ENCODE peak calls at places on chromosomes 12 and 14, in four cellular contexts. One of them, this sample, is unnamed.

GRCh38 chr12:14774074-14774943 is 29.0 kb downstream of the WBP11 start:
- DNase-seq in H9: peak
- DNase-seq in spleen: peak
- DNase-seq in GM20000: peak
- DNase-seq in this sample: peak

GRCh38 chr12:50922820-50923219 is 29.5 kb upstream of the HIGD1C start:
- DNase-seq in H9: no peak
- DNase-seq in spleen: no peak
- DNase-seq in GM20000: no peak
- DNase-seq in this sample: no peak

GRCh38 chr12:6829532-6830220 is 1.5 kb downstream of the P3H3 start:
- DNase-seq in H9: peak
- DNase-seq in spleen: no peak
- DNase-seq in GM20000: no peak
- DNase-seq in this sample: no peak

GRCh38 chr12:54017845-54018607 is 9.2 kb downstream of the HOXC8 start:
- DNase-seq in H9: peak
- DNase-seq in spleen: peak
- DNase-seq in GM20000: peak
- DNase-seq in this sample: peak

GRCh38 chr12:1384910-1385309 is 209.5 kb downstream of the FBXL14 start:
- DNase-seq in H9: no peak
- DNase-seq in spleen: no peak
- DNase-seq in GM20000: no peak
- DNase-seq in this sample: no peak

GRCh38 chr12:22312336-22312735 is 22.2 kb downstream of the ST8SIA1 start:
- DNase-seq in H9: no peak
- DNase-seq in spleen: no peak
- DNase-seq in GM20000: no peak
- DNase-seq in this sample: no peak

GRCh38 chr12:43154498-43155045 is 397.4 kb downstream of the ADAMTS20 start:
- DNase-seq in H9: no peak
- DNase-seq in spleen: no peak
- DNase-seq in GM20000: no peak
- DNase-seq in this sample: no peak

GRCh38 chr14:81366259-81366658 is 33.9 kb downstream of the STON2 start:
- DNase-seq in H9: no peak
- DNase-seq in spleen: no peak
- DNase-seq in GM20000: no peak
- DNase-seq in this sample: no peak

GRCh38 chr12:20800160-20800559 is 10.3 kb upstream of the SLCO1B3 start:
- DNase-seq in H9: no peak
- DNase-seq in spleen: no peak
- DNase-seq in GM20000: no peak
- DNase-seq in this sample: no peak

GRCh38 chr12:52370906-52371608 is 3.8 kb upstream of the KRT85 start:
- DNase-seq in H9: no peak
- DNase-seq in spleen: peak
- DNase-seq in GM20000: no peak
- DNase-seq in this sample: no peak

GRCh38 chr12:45286621-45287020 is 70.7 kb downstream of the ANO6 start:
- DNase-seq in H9: no peak
- DNase-seq in spleen: no peak
- DNase-seq in GM20000: no peak
- DNase-seq in this sample: no peak

GRCh38 chr14:91573894-91574837 is 64.1 kb upstream of the PPP4R3A start:
- DNase-seq in H9: peak
- DNase-seq in spleen: peak
- DNase-seq in GM20000: peak
- DNase-seq in this sample: peak

GRCh38 chr12:13195848-13196301 is 651 bp upstream of the EMP1 start:
- DNase-seq in H9: no peak
- DNase-seq in spleen: no peak
- DNase-seq in GM20000: no peak
- DNase-seq in this sample: no peak

GRCh38 chr12:23253191-23253590 is 628.2 kb downstream of the ETNK1 start:
- DNase-seq in H9: no peak
- DNase-seq in spleen: no peak
- DNase-seq in GM20000: no peak
- DNase-seq in this sample: no peak

GRCh38 chr12:90333939-90334338 is 621.0 kb downstream of the CCER1 start:
- DNase-seq in H9: no peak
- DNase-seq in spleen: no peak
- DNase-seq in GM20000: no peak
- DNase-seq in this sample: no peak

GRCh38 chr12:101209319-101210302 is at the start of gene SLC5A8:
- DNase-seq in H9: peak
- DNase-seq in spleen: no peak
- DNase-seq in GM20000: no peak
- DNase-seq in this sample: peak

GRCh38 chr14:101575581-101575980 is 14.3 kb downstream of the DIO3 start:
- DNase-seq in H9: no peak
- DNase-seq in spleen: peak
- DNase-seq in GM20000: no peak
- DNase-seq in this sample: no peak

GRCh38 chr14:102215071-102215470 is 75.4 kb downstream of the WDR20 start:
- DNase-seq in H9: no peak
- DNase-seq in spleen: no peak
- DNase-seq in GM20000: no peak
- DNase-seq in this sample: no peak

GRCh38 chr12:3313655-3314305 is 177.2 kb upstream of the PRMT8 start:
- DNase-seq in H9: peak
- DNase-seq in spleen: no peak
- DNase-seq in GM20000: peak
- DNase-seq in this sample: peak
- TF ChIP-seq CTCF in H9: peak
- TF ChIP-seq CTCF in spleen: peak
- TF ChIP-seq CTCF in GM20000: no peak
- TF ChIP-seq CTCF in this sample: peak

GRCh38 chr12:131755305-131756113 is 44.6 kb downstream of the SFSWAP start:
- DNase-seq in H9: peak
- DNase-seq in spleen: peak
- DNase-seq in GM20000: peak
- DNase-seq in this sample: no peak
- TF ChIP-seq CTCF in H9: peak
- TF ChIP-seq CTCF in spleen: no peak
- TF ChIP-seq CTCF in GM20000: peak
- TF ChIP-seq CTCF in this sample: peak

GRCh38 chr12:69470189-69471094 is at the start of gene FRS2:
- DNase-seq in H9: peak
- DNase-seq in spleen: peak
- DNase-seq in GM20000: peak
- DNase-seq in this sample: peak
- TF ChIP-seq CTCF in H9: peak
- TF ChIP-seq CTCF in spleen: no peak
- TF ChIP-seq CTCF in GM20000: peak
- TF ChIP-seq CTCF in this sample: no peak

GRCh38 chr12:132391326-132392041 is 62.1 kb upstream of the GALNT9 start:
- DNase-seq in H9: no peak
- DNase-seq in spleen: peak
- DNase-seq in GM20000: no peak
- DNase-seq in this sample: no peak

GRCh38 chr12:132393991-132394949 is 64.9 kb upstream of the GALNT9 start:
- DNase-seq in H9: no peak
- DNase-seq in spleen: peak
- DNase-seq in GM20000: no peak
- DNase-seq in this sample: no peak

GRCh38 chr12:132393245-132393795 is 63.9 kb upstream of the GALNT9 start:
- DNase-seq in H9: no peak
- DNase-seq in spleen: peak
- DNase-seq in GM20000: no peak
- DNase-seq in this sample: no peak

GRCh38 chr12:132390287-132391076 is 61.1 kb upstream of the GALNT9 start:
- DNase-seq in H9: no peak
- DNase-seq in spleen: peak
- DNase-seq in GM20000: no peak
- DNase-seq in this sample: no peak

GRCh38 chr12:132392389-132393244 is 63.2 kb upstream of the GALNT9 start:
- DNase-seq in H9: no peak
- DNase-seq in spleen: peak
- DNase-seq in GM20000: no peak
- DNase-seq in this sample: no peak
- TF ChIP-seq CTCF in H9: peak
- TF ChIP-seq CTCF in spleen: no peak
- TF ChIP-seq CTCF in GM20000: no peak
- TF ChIP-seq CTCF in this sample: no peak

DNA sequence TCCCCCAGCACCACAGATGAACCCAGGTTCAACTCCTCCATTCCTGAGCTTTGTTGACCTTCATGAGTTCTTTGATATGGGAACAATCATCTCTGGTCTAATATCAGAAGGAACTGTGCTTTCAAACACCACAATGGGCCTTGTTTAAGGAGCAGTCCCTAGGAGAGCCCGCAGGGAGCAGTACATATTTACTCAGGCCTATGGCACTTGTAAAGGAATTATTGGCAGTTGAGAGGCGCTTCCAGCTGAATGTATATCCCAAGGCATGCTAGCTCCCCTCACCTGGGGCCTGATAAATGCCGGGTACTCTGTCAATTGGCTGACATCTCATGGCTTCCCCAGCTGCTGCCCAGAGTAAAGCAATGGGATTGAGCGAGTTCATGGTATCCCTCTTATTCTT is 76.2 kb downstream of the ZFP36L1 start:
- DNase-seq in H9: no peak
- DNase-seq in spleen: no peak
- DNase-seq in GM20000: no peak
- DNase-seq in this sample: no peak
- TF ChIP-seq CTCF in H9: peak
- TF ChIP-seq CTCF in spleen: no peak
- TF ChIP-seq CTCF in GM20000: no peak
- TF ChIP-seq CTCF in this sample: no peak

GRCh38 chr14:59688224-59689170 is 111.9 kb upstream of the CCDC175 start:
- DNase-seq in H9: peak
- DNase-seq in spleen: no peak
- DNase-seq in GM20000: peak
- DNase-seq in this sample: peak
- TF ChIP-seq CTCF in H9: peak
- TF ChIP-seq CTCF in spleen: no peak
- TF ChIP-seq CTCF in GM20000: peak
- TF ChIP-seq CTCF in this sample: peak

GRCh38 chr12:56080556-56081138 is 682 bp downstream of the ERBB3 start:
- DNase-seq in H9: peak
- DNase-seq in spleen: no peak
- DNase-seq in GM20000: no peak
- DNase-seq in this sample: no peak
- TF ChIP-seq CTCF in H9: peak
- TF ChIP-seq CTCF in spleen: no peak
- TF ChIP-seq CTCF in GM20000: no peak
- TF ChIP-seq CTCF in this sample: no peak

GRCh38 chr14:70955543-70956480 is 48.6 kb downstream of the PCNX1 start:
- DNase-seq in H9: no peak
- DNase-seq in spleen: no peak
- DNase-seq in GM20000: peak
- DNase-seq in this sample: no peak
- TF ChIP-seq CTCF in H9: peak
- TF ChIP-seq CTCF in spleen: no peak
- TF ChIP-seq CTCF in GM20000: peak
- TF ChIP-seq CTCF in this sample: no peak

GRCh38 chr14:53999061-53999488 is 42.5 kb upstream of the BMP4 start:
- DNase-seq in H9: no peak
- DNase-seq in spleen: no peak
- DNase-seq in GM20000: no peak
- DNase-seq in this sample: no peak

GRCh38 chr14:54000341-54000811 is 43.8 kb upstream of the BMP4 start:
- DNase-seq in H9: no peak
- DNase-seq in spleen: no peak
- DNase-seq in GM20000: no peak
- DNase-seq in this sample: no peak

GRCh38 chr14:54003064-54003463 is 46.4 kb upstream of the BMP4 start:
- DNase-seq in H9: no peak
- DNase-seq in spleen: no peak
- DNase-seq in GM20000: no peak
- DNase-seq in this sample: no peak

GRCh38 chr14:54002653-54003052 is 46.0 kb upstream of the BMP4 start:
- DNase-seq in H9: no peak
- DNase-seq in spleen: no peak
- DNase-seq in GM20000: no peak
- DNase-seq in this sample: no peak

DNA sequence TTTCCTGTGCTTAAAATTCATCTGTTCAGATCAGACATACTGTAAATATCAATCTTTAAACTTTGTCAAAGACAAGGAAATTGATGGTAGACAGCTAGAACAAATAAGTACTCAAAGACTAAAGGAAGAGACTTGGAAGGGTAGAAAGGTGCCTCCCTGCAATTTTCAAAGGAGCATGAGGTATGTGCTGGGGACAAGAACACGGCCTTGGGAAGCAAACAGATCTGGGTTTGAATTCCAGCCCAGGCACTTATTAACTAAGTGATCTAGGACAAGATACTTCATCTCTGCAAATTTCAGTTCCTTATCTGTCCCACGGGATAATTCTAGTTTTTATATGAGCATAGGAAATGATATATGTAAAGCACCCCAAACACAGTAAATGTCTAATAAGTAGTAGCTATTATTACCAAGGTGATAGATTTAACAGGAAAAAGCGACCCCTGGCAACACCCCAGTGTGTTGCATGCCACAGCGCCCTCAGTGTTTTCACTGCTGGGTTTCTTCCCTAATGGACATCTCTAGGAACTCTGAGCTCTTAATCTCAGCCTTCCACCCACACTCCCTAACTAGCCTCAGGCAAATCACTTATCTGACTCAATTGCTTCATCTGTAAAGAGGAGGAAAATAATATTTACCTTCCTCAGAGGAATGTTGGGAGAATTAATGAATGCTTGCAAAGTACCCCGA is 44.7 kb upstream of the BMP4 start:
- DNase-seq in H9: no peak
- DNase-seq in spleen: no peak
- DNase-seq in GM20000: no peak
- DNase-seq in this sample: no peak
- TF ChIP-seq CTCF in H9: peak
- TF ChIP-seq CTCF in spleen: no peak
- TF ChIP-seq CTCF in GM20000: no peak
- TF ChIP-seq CTCF in this sample: no peak

DNA sequence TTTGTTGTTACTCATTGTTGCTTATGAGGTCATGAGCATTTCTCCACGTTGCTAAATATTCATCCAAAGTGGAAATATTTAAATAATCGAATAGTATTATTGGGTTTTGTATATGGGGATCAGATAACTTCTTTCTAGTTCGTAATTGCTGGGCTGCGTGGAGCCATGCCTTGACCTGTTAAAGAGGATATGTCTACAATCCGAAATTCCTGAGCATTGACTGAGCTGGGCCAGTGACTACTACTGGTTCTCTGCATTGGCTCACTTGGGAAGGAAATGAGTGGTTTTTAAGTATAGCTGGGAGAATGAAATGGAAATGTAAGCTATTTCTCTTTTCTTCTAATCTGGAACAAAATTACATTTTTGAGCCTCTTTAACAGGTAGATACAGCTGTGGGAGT is 163.2 kb downstream of the RPL10L start:
- DNase-seq in H9: no peak
- DNase-seq in spleen: no peak
- DNase-seq in GM20000: no peak
- DNase-seq in this sample: no peak
- TF ChIP-seq CTCF in H9: no peak
- TF ChIP-seq CTCF in spleen: no peak
- TF ChIP-seq CTCF in GM20000: no peak
- TF ChIP-seq CTCF in this sample: no peak

This sample was measured in endothelial cell.